ENCODE peak calls at places on chromosome 13, in seven cellular contexts. Q, T, F, U, B, H and X are unnamed samples. For H3K36me3, the result is how much of the 10 kb centered on the place peaks cover.

GRCh38 chr13:114043421-114044053 is 69.7 kb upstream of the C13orf46 start:
- DNase-seq in U (peak), H (no peak), B (peak), F (peak), Q (peak), T (peak), X (no peak)

GRCh38 chr13:49443327-49443688 is 556 bp downstream of the CAB39L start:
- DNase-seq in U (peak), F (no peak), T (peak), B (no peak), H (no peak), Q (no peak), X (peak)

GRCh38 chr13:76619631-76620030 is 266.6 kb downstream of the KCTD12 start:
- DNase-seq in H (no peak), Q (no peak), T (no peak), B (no peak), U (no peak), F (no peak), X (no peak)

GRCh38 chr13:42055500-42056085 is 7.1 kb downstream of the DGKH start:
- DNase-seq in Q (no peak), T (no peak), B (no peak), H (no peak), U (no peak), F (no peak), X (no peak)

GRCh38 chr13:83941669-83942335 is 59.5 kb upstream of the SLITRK1 start:
- DNase-seq in H (no peak), T (no peak), U (peak), F (no peak), B (no peak), Q (peak), X (no peak)

GRCh38 chr13:59790626-59791025 is 373.1 kb downstream of the DIAPH3 start:
- DNase-seq in Q (no peak), F (no peak), U (peak), T (no peak), B (no peak), H (no peak), X (peak)

GRCh38 chr13:23621316-23621645 is 51.1 kb downstream of the TNFRSF19 start:
- DNase-seq in T (peak), H (no peak), F (no peak), B (no peak), Q (no peak), U (peak), X (no peak)

GRCh38 chr13:90015565-90016507 is 1331.7 kb upstream of the MIR17HG start:
- DNase-seq in Q (no peak), B (no peak), F (no peak), T (no peak), U (peak), H (no peak), X (no peak)

GRCh38 chr13:44141725-44142539 is 231.7 kb upstream of the SERP2 start:
- DNase-seq in T (peak), U (peak), B (peak), F (peak), Q (peak), H (peak), X (peak)
- H3K4me3 ChIP-seq in T (peak), U (peak), B (peak), F (peak), Q (peak), H (peak), X (peak)

GRCh38 chr13:80242728-80243427 is 98.0 kb downstream of the SPRY2 start:
- DNase-seq in F (no peak), U (no peak), T (no peak), Q (no peak), B (no peak), H (no peak), X (no peak)
- H3K27ac ChIP-seq in F (no peak), U (no peak), T (no peak), Q (no peak), B (no peak), H (no peak), X (no peak)

GRCh38 chr13:73001971-73002370 is 56.8 kb upstream of the KLF5 start:
- DNase-seq in B (no peak), Q (no peak), F (no peak), T (no peak), U (no peak), H (no peak), X (no peak)
- H3K36me3 ChIP-seq in B (under half), Q (under half), F (under half), T (under half), U (under half), H (under half), X (under half)

DNA sequence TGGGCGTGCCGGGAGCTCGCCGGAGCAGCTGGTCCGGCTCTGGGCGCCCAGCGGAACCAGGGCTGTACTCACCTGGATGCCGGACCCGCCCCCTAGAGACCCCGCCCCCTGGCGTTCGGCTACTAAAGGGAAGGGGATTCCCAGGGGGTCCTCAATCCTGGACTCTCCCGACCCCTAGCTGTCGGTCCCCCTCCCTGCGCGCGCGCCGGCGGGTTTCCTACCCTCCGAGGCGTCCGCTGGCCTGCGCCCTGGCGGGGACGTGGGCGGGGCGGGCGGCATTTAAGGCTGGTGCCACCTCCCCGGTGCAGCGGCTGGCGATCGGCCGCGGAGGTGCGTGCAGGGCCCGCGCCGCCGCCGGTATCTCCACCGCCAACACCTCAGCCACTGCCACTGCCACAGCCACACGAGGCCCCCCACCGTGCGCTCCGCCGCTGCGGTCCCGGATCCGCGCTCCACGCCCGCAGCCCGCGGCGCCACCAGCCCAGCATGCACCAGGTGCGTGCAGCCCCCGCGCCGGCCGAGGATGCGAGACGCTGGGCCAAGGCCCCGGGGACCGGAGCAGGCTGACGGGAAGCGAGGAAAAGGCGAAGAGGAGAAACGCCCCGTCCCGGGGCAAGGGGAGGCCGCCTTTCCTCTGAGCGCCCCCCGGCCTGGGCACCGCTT is at the start of gene ATP12A:
- DNase-seq in U (no peak), F (no peak), T (peak), B (peak), H (no peak), Q (peak), X (no peak)
- H3K4me3 ChIP-seq in U (no peak), F (peak), T (peak), B (peak), H (peak), Q (peak), X (peak)

GRCh38 chr13:97134364-97135095 is 87.6 kb upstream of the MBNL2 start:
- DNase-seq in Q (no peak), U (peak), B (no peak), H (no peak), F (no peak), T (no peak), X (no peak)
- H3K27ac ChIP-seq in Q (no peak), U (no peak), B (no peak), H (no peak), F (no peak), T (no peak), X (no peak)